ENCODE peak calls at places on chromosomes 5 and 9, in eight cellular contexts. H, L, P, R, U, C, D and I are unnamed samples.

GRCh38 chr5:109865636-109866035 is 175.9 kb downstream of the MAN2A1 start:
- ATAC-seq in C (no peak), L (no peak), R (no peak), H (no peak), P (peak), D (peak), U (no peak), I (peak)

GRCh38 chr9:91898451-91899433 is 51.3 kb downstream of the ROR2 start:
- ATAC-seq in L (no peak), D (no peak), R (no peak), C (no peak), P (peak), H (peak), U (no peak), I (peak)

GRCh38 chr5:41156739-41157138 is 56.6 kb downstream of the C6 start:
- ATAC-seq in L (no peak), U (no peak), C (peak), H (no peak), R (no peak), P (peak), D (no peak), I (no peak)

GRCh38 chr9:91174772-91175171 is 186.9 kb downstream of the AUH start:
- ATAC-seq in L (peak), D (no peak), H (peak), R (no peak), U (no peak), C (no peak), P (no peak), I (no peak)

GRCh38 chr9:70488793-70489105 is 74.3 kb upstream of the KLF9 start:
- ATAC-seq in U (no peak), P (no peak), C (peak), H (no peak), R (no peak), L (no peak), D (no peak), I (no peak)

GRCh38 chr9:97633859-97634485 is 351 bp downstream of the NCBP1 start:
- ATAC-seq in P (peak), C (peak), H (no peak), U (no peak), L (no peak), R (no peak), D (no peak), I (peak)

GRCh38 chr5:135989686-135990085 is 34.9 kb upstream of the LECT2 start:
- ATAC-seq in D (no peak), C (peak), R (no peak), H (no peak), U (no peak), P (no peak), L (no peak), I (no peak)

GRCh38 chr9:7756088-7756487 is 43.5 kb downstream of the DMAC1 start:
- ATAC-seq in D (peak), R (no peak), P (no peak), U (no peak), C (no peak), H (peak), L (peak), I (no peak)

GRCh38 chr5:6574537-6574936 is 58.3 kb downstream of the NSUN2 start:
- ATAC-seq in P (no peak), C (peak), U (peak), L (no peak), H (no peak), R (peak), D (no peak), I (no peak)

GRCh38 chr9:101465330-101465915 is 29.8 kb upstream of the ALDOB start:
- ATAC-seq in H (no peak), C (peak), L (no peak), D (peak), U (peak), P (peak), R (peak), I (peak)

GRCh38 chr9:3385871-3386270 is 139.9 kb downstream of the RFX3 start:
- ATAC-seq in D (peak), R (peak), H (no peak), L (no peak), P (no peak), U (no peak), C (no peak), I (no peak)

GRCh38 chr9:123923377-123923776 is 6.5 kb downstream of the DENND1A start:
- ATAC-seq in H (no peak), P (no peak), D (no peak), U (no peak), R (no peak), L (no peak), C (peak), I (no peak)

GRCh38 chr9:17589771-17590170 is 10.9 kb downstream of the SH3GL2 start:
- ATAC-seq in H (no peak), U (peak), L (no peak), P (no peak), R (no peak), C (no peak), D (no peak), I (no peak)